ENCODE peak calls at places on chromosomes 2 and 18, in seven cellular contexts. One of them, this sample, is unnamed.
A peak's percentile ranks its signal among the peaks of the same experiment; 100 is the strongest.

GRCh38 chr18:78818961-78819360 is 160.7 kb upstream of the SALL3 start:
- DNase-seq in HepG2: no peak
- DNase-seq in GM12878: no peak
- DNase-seq in K562: no peak
- DNase-seq in H1: no peak
- DNase-seq in GM12892: no peak
- DNase-seq in SK-N-SH: no peak
- DNase-seq in this sample: no peak

GRCh38 chr2:96931966-96932365 is 54.4 kb downstream of the FAM178B start:
- DNase-seq in HepG2: no peak
- DNase-seq in GM12878: no peak
- DNase-seq in K562: no peak
- DNase-seq in H1: no peak
- DNase-seq in GM12892: no peak
- DNase-seq in SK-N-SH: no peak
- DNase-seq in this sample: no peak

GRCh38 chr2:128319773-128320608 is 1.3 kb upstream of the HS6ST1 start:
- DNase-seq in HepG2: no peak
- DNase-seq in GM12878: no peak
- DNase-seq in K562: peak; percentile 19
- DNase-seq in H1: peak; percentile 58
- DNase-seq in GM12892: no peak
- DNase-seq in SK-N-SH: peak; percentile 41
- DNase-seq in this sample: no peak

GRCh38 chr2:224638338-224638823 is 53.2 kb upstream of the CUL3 start:
- DNase-seq in HepG2: no peak
- DNase-seq in GM12878: peak; percentile 55
- DNase-seq in K562: no peak
- DNase-seq in H1: no peak
- DNase-seq in GM12892: peak; percentile 27
- DNase-seq in SK-N-SH: no peak
- DNase-seq in this sample: peak; percentile 36

GRCh38 chr2:177254433-177255226 is 9.9 kb downstream of the NFE2L2 start:
- DNase-seq in HepG2: peak; percentile 76
- DNase-seq in GM12878: no peak
- DNase-seq in K562: peak; percentile 69
- DNase-seq in H1: peak; percentile 86
- DNase-seq in GM12892: no peak
- DNase-seq in SK-N-SH: peak; percentile 24
- DNase-seq in this sample: no peak

GRCh38 chr2:75022516-75022915 is 64.1 kb downstream of the POLE4 start:
- DNase-seq in HepG2: no peak
- DNase-seq in GM12878: no peak
- DNase-seq in K562: no peak
- DNase-seq in H1: no peak
- DNase-seq in GM12892: no peak
- DNase-seq in SK-N-SH: no peak
- DNase-seq in this sample: no peak

GRCh38 chr2:241895732-241896641 is 26.5 kb downstream of the RTP5 start:
- DNase-seq in HepG2: no peak
- DNase-seq in GM12878: no peak
- DNase-seq in K562: no peak
- DNase-seq in H1: peak; percentile 50
- DNase-seq in GM12892: no peak
- DNase-seq in SK-N-SH: peak; percentile 44
- DNase-seq in this sample: no peak

GRCh38 chr2:208064220-208064951 is 39.1 kb upstream of the PLEKHM3 start:
- DNase-seq in HepG2: peak; percentile 15
- DNase-seq in GM12878: peak; percentile 67
- DNase-seq in K562: peak; percentile 40
- DNase-seq in H1: no peak
- DNase-seq in GM12892: no peak
- DNase-seq in SK-N-SH: no peak
- DNase-seq in this sample: peak; percentile 15

GRCh38 chr2:191571163-191571769 is 106.7 kb upstream of the NABP1 start:
- DNase-seq in HepG2: no peak
- DNase-seq in GM12878: no peak
- DNase-seq in K562: peak; percentile 46
- DNase-seq in H1: no peak
- DNase-seq in GM12892: no peak
- DNase-seq in SK-N-SH: no peak
- DNase-seq in this sample: no peak

GRCh38 chr2:240561325-240561971 is 1.3 kb downstream of the DUSP28 start:
- DNase-seq in HepG2: no peak
- DNase-seq in GM12878: peak; percentile 45
- DNase-seq in K562: no peak
- DNase-seq in H1: peak; percentile 29
- DNase-seq in GM12892: no peak
- DNase-seq in SK-N-SH: no peak
- DNase-seq in this sample: no peak

GRCh38 chr2:24382363-24383021 is 22.2 kb upstream of the ITSN2 start:
- DNase-seq in HepG2: no peak
- DNase-seq in GM12878: no peak
- DNase-seq in K562: peak; percentile 67
- DNase-seq in H1: peak; percentile 67
- DNase-seq in GM12892: peak; percentile 51
- DNase-seq in SK-N-SH: peak; percentile 88
- DNase-seq in this sample: peak; percentile 44

GRCh38 chr18:73980289-73980979 is 167.2 kb downstream of the FBXO15 start:
- DNase-seq in HepG2: peak; percentile 9
- DNase-seq in GM12878: no peak
- DNase-seq in K562: peak; percentile 9
- DNase-seq in H1: peak; percentile 82
- DNase-seq in GM12892: no peak
- DNase-seq in SK-N-SH: peak; percentile 25
- DNase-seq in this sample: no peak

GRCh38 chr18:64017870-64018269 is 48.0 kb downstream of the SERPINB8 start:
- DNase-seq in HepG2: peak; percentile 23
- DNase-seq in GM12878: no peak
- DNase-seq in K562: no peak
- DNase-seq in H1: no peak
- DNase-seq in GM12892: no peak
- DNase-seq in SK-N-SH: no peak
- DNase-seq in this sample: no peak

GRCh38 chr2:112795720-112796119 is 11.4 kb upstream of the IL1A start:
- DNase-seq in HepG2: no peak
- DNase-seq in GM12878: no peak
- DNase-seq in K562: no peak
- DNase-seq in H1: no peak
- DNase-seq in GM12892: no peak
- DNase-seq in SK-N-SH: no peak
- DNase-seq in this sample: no peak

GRCh38 chr2:13537771-13538349 is 821.1 kb downstream of the TRIB2 start:
- DNase-seq in HepG2: peak; percentile 42
- DNase-seq in GM12878: no peak
- DNase-seq in K562: no peak
- DNase-seq in H1: no peak
- DNase-seq in GM12892: no peak
- DNase-seq in SK-N-SH: no peak
- DNase-seq in this sample: no peak

DNA sequence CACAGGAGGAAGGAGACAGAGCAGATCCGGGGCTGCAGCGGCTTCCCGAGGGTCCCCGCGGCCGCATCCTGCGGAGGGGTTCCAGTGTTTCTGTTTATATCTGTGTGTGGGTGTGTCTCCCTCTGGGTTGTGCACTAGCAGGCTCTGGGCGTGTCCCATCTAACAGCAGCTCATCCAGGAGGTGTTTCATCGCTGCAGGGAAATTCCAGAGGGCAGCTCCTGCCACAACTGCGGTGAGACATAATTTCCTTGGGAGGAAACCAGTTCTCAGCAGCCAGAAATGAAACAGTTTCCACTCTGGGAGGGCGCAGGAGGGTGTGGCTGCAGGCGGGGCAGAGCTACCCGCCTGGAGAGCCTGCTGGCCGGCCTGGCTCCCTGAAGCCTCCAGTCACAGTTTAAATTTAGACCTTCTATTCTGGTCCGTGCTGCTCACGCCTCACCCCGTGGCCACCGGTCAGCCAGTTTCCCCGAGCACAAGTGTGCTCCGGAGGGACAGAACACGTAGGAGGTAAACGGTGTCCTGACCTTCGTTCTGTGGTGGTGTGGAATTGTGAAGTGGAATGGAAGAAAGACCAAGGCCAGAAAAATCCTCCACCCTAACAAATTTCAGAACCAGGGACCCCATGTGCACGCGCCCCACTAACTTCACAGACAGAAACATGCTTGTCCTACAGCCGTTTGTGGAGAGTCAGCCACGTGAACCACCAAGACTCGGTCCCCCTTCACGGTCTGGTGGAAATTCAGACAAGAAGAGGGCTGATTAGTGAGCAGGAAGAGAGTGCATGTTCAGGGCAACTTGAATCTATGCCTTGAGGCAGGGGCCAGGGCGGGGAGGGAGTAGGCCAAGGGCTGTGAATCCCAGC is 50.2 kb downstream of the TEX44 start:
- DNase-seq in HepG2: peak; percentile 39
- DNase-seq in GM12878: peak; percentile 63
- DNase-seq in K562: peak; percentile 48
- DNase-seq in H1: no peak
- DNase-seq in GM12892: no peak
- DNase-seq in SK-N-SH: no peak
- DNase-seq in this sample: no peak
- TF ChIP-seq TAF1 in HepG2: no peak
- TF ChIP-seq TAF1 in GM12878: peak; percentile 11
- TF ChIP-seq TAF1 in K562: no peak
- TF ChIP-seq TAF1 in H1: no peak
- TF ChIP-seq TAF1 in GM12892: no peak
- TF ChIP-seq TAF1 in SK-N-SH: no peak
- TF ChIP-seq TAF1 in this sample: no peak

GRCh38 chr18:60809937-60810336 is 437.4 kb upstream of the MC4R start:
- DNase-seq in HepG2: no peak
- DNase-seq in GM12878: no peak
- DNase-seq in K562: no peak
- DNase-seq in H1: no peak
- DNase-seq in GM12892: no peak
- DNase-seq in SK-N-SH: no peak
- DNase-seq in this sample: no peak

GRCh38 chr18:60804412-60804811 is 431.8 kb upstream of the MC4R start:
- DNase-seq in HepG2: no peak
- DNase-seq in GM12878: no peak
- DNase-seq in K562: no peak
- DNase-seq in H1: no peak
- DNase-seq in GM12892: no peak
- DNase-seq in SK-N-SH: no peak
- DNase-seq in this sample: no peak
- TF ChIP-seq POLR2AphosphoS5 in HepG2: no peak
- TF ChIP-seq POLR2AphosphoS5 in GM12878: no peak
- TF ChIP-seq POLR2AphosphoS5 in K562: no peak
- TF ChIP-seq POLR2AphosphoS5 in H1: no peak
- TF ChIP-seq POLR2AphosphoS5 in GM12892: no peak
- TF ChIP-seq POLR2AphosphoS5 in SK-N-SH: no peak
- TF ChIP-seq POLR2AphosphoS5 in this sample: no peak

DNA sequence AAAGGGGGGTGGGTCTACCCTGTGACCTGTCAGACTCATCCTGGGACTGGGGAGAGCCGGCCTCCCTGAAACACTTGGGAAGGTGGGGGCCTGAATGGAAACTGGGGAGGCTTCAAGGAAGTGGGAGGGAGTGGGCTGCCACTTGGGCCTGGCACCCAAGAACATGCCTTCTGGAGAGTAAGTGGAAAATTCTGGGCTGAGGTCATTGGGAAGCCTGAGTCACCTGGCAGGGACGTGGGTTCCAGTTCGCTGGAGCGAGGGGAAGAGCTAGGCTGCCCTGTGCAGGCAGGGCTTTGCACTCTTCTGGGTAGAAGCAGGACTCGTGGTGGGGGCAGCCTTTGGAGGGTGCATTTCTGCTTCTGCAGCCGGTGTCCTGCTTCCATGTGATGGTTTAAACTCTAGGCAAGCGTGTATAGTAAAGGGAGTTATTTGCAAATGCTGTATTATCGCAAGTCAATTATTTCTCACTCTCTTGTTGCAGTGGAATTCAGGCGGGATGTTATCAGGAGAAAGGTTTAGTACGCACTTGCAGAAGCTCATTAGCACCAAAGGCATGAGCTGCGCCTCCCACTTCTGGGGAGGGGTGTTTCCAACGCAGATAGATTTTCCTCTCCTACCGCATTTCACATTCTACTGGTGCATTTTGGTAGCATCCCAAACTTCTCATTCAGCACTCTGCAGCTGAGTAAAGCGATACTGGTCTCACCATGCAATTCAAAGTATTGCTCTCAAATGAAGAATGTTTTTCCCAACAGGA is 3.8 kb downstream of the LRRFIP1 start:
- DNase-seq in HepG2: no peak
- DNase-seq in GM12878: no peak
- DNase-seq in K562: no peak
- DNase-seq in H1: no peak
- DNase-seq in GM12892: no peak
- DNase-seq in SK-N-SH: no peak
- DNase-seq in this sample: no peak
- TF ChIP-seq TAF1 in HepG2: no peak
- TF ChIP-seq TAF1 in GM12878: no peak
- TF ChIP-seq TAF1 in K562: no peak
- TF ChIP-seq TAF1 in H1: no peak
- TF ChIP-seq TAF1 in GM12892: no peak
- TF ChIP-seq TAF1 in SK-N-SH: no peak
- TF ChIP-seq TAF1 in this sample: no peak

DNA sequence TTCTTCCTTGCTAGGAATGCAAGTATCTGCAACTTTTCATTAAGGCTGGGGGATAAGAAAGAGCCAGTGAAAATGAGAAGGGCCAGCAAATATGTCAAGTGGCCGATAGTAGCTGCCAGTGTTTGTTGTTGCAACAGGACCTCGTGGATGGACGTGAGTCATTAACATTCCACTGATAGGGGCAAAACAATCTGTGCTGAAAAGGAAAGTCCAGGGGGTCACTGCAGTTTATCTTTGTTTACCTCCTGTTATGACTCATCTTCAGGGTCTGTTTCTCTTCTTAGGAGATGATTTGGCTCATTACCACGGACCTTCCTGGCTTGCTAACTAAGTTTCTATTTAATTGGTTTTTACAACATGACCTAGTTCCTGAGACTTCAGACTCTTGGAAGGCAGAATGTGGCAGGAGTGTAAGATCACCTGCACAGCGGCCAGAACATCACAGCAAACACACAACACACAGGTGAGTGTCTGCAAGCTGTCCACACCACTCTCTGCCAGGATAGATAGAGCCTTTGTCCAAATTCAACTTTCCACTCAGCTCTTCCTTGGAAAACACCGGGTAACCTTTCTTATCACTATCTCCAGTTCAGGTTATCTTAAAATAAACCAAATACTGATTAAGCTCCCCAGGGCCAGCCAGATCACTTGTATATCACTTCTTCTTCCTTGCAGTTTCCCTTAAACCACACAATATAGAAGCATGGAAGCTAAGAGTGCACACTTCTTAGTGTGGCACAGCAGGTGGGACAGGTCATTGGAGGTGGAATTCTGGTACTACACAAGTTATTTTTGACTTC is 157.5 kb upstream of the LMAN1 start:
- DNase-seq in HepG2: peak; percentile 94
- DNase-seq in GM12878: no peak
- DNase-seq in K562: peak; percentile 48
- DNase-seq in H1: no peak
- DNase-seq in GM12892: no peak
- DNase-seq in SK-N-SH: peak; percentile 45
- DNase-seq in this sample: no peak
- TF ChIP-seq POLR2AphosphoS5 in HepG2: no peak
- TF ChIP-seq POLR2AphosphoS5 in GM12878: no peak
- TF ChIP-seq POLR2AphosphoS5 in K562: peak; percentile 27
- TF ChIP-seq POLR2AphosphoS5 in H1: no peak
- TF ChIP-seq POLR2AphosphoS5 in GM12892: no peak
- TF ChIP-seq POLR2AphosphoS5 in SK-N-SH: peak; percentile 58
- TF ChIP-seq POLR2AphosphoS5 in this sample: no peak

This sample was measured in GM12891.